ENCODE peak calls at places on chromosomes 7 and 10, in nine cellular contexts. One of them, this sample, is unnamed.

GRCh38 chr10:36766921-36767320 is 358.5 kb upstream of the ANKRD30A start:
- DNase-seq in upper lobe of right lung: no peak
- DNase-seq in dorsolateral prefrontal cortex: no peak
- DNase-seq in GM23338: no peak
- DNase-seq in uterus: no peak
- DNase-seq in cardiac fibroblast: no peak
- DNase-seq in AG04450: no peak
- DNase-seq in cardiac muscle cell: no peak
- DNase-seq in coronary artery: no peak
- DNase-seq in this sample: no peak

GRCh38 chr7:43038229-43038628 is 74.2 kb upstream of the HECW1 start:
- DNase-seq in AG04450: peak; percentile 8
- DNase-seq in cardiac fibroblast: peak; percentile 67
- DNase-seq in cardiac muscle cell: peak; percentile 84
- DNase-seq in coronary artery: no peak
- DNase-seq in GM23338: no peak
- DNase-seq in dorsolateral prefrontal cortex: no peak
- DNase-seq in uterus: no peak
- DNase-seq in upper lobe of right lung: no peak
- DNase-seq in this sample: peak; percentile 70

GRCh38 chr7:152354061-152354460 is 81.7 kb downstream of the KMT2C start:
- DNase-seq in cardiac muscle cell: peak; percentile 38
- DNase-seq in dorsolateral prefrontal cortex: no peak
- DNase-seq in uterus: no peak
- DNase-seq in cardiac fibroblast: peak; percentile 61
- DNase-seq in upper lobe of right lung: no peak
- DNase-seq in AG04450: peak; percentile 27
- DNase-seq in GM23338: no peak
- DNase-seq in coronary artery: no peak
- DNase-seq in this sample: peak; percentile 49

GRCh38 chr7:893686-894085 is 17.3 kb downstream of the GET4 start:
- DNase-seq in dorsolateral prefrontal cortex: no peak
- DNase-seq in GM23338: no peak
- DNase-seq in cardiac muscle cell: no peak
- DNase-seq in uterus: no peak
- DNase-seq in cardiac fibroblast: no peak
- DNase-seq in upper lobe of right lung: no peak
- DNase-seq in AG04450: no peak
- DNase-seq in coronary artery: no peak
- DNase-seq in this sample: no peak

GRCh38 chr10:120415709-120416330 is 41.2 kb upstream of the PLPP4 start:
- DNase-seq in coronary artery: no peak
- DNase-seq in AG04450: no peak
- DNase-seq in dorsolateral prefrontal cortex: no peak
- DNase-seq in uterus: no peak
- DNase-seq in GM23338: no peak
- DNase-seq in cardiac fibroblast: peak; percentile 60
- DNase-seq in cardiac muscle cell: peak; percentile 58
- DNase-seq in upper lobe of right lung: no peak
- DNase-seq in this sample: peak; percentile 96

GRCh38 chr10:132972149-132972985 is 30.0 kb upstream of the CFAP46 start:
- DNase-seq in cardiac muscle cell: no peak
- DNase-seq in cardiac fibroblast: no peak
- DNase-seq in uterus: peak; percentile 8
- DNase-seq in coronary artery: no peak
- DNase-seq in dorsolateral prefrontal cortex: peak; percentile 20
- DNase-seq in upper lobe of right lung: peak; percentile 45
- DNase-seq in GM23338: no peak
- DNase-seq in AG04450: no peak
- DNase-seq in this sample: no peak

GRCh38 chr10:17756557-17757208 is 4.7 kb downstream of the TMEM236 start:
- DNase-seq in upper lobe of right lung: no peak
- DNase-seq in cardiac fibroblast: peak; percentile 14
- DNase-seq in dorsolateral prefrontal cortex: no peak
- DNase-seq in cardiac muscle cell: peak; percentile 17
- DNase-seq in GM23338: no peak
- DNase-seq in uterus: no peak
- DNase-seq in AG04450: no peak
- DNase-seq in coronary artery: no peak
- DNase-seq in this sample: no peak

GRCh38 chr7:155602156-155602555 is 42.3 kb upstream of the RBM33 start:
- DNase-seq in cardiac fibroblast: no peak
- DNase-seq in coronary artery: no peak
- DNase-seq in upper lobe of right lung: no peak
- DNase-seq in cardiac muscle cell: no peak
- DNase-seq in GM23338: no peak
- DNase-seq in uterus: no peak
- DNase-seq in AG04450: no peak
- DNase-seq in dorsolateral prefrontal cortex: no peak
- DNase-seq in this sample: no peak

GRCh38 chr7:50676754-50677153 is 105.9 kb downstream of the GRB10 start:
- DNase-seq in cardiac fibroblast: no peak
- DNase-seq in dorsolateral prefrontal cortex: peak; percentile 59
- DNase-seq in AG04450: no peak
- DNase-seq in coronary artery: no peak
- DNase-seq in upper lobe of right lung: no peak
- DNase-seq in uterus: no peak
- DNase-seq in cardiac muscle cell: no peak
- DNase-seq in GM23338: no peak
- DNase-seq in this sample: no peak

GRCh38 chr7:50681451-50682045 is 101.1 kb downstream of the GRB10 start:
- DNase-seq in cardiac muscle cell: no peak
- DNase-seq in AG04450: no peak
- DNase-seq in uterus: no peak
- DNase-seq in coronary artery: no peak
- DNase-seq in upper lobe of right lung: no peak
- DNase-seq in cardiac fibroblast: no peak
- DNase-seq in dorsolateral prefrontal cortex: no peak
- DNase-seq in GM23338: no peak
- DNase-seq in this sample: no peak

GRCh38 chr7:50677279-50677996 is 105.3 kb downstream of the GRB10 start:
- DNase-seq in dorsolateral prefrontal cortex: no peak
- DNase-seq in upper lobe of right lung: no peak
- DNase-seq in cardiac fibroblast: no peak
- DNase-seq in GM23338: no peak
- DNase-seq in AG04450: no peak
- DNase-seq in uterus: no peak
- DNase-seq in cardiac muscle cell: no peak
- DNase-seq in coronary artery: no peak
- DNase-seq in this sample: no peak

GRCh38 chr7:50678586-50678985 is 104.1 kb downstream of the GRB10 start:
- DNase-seq in cardiac fibroblast: no peak
- DNase-seq in upper lobe of right lung: no peak
- DNase-seq in coronary artery: no peak
- DNase-seq in cardiac muscle cell: no peak
- DNase-seq in AG04450: no peak
- DNase-seq in dorsolateral prefrontal cortex: no peak
- DNase-seq in GM23338: no peak
- DNase-seq in uterus: no peak
- DNase-seq in this sample: no peak

DNA sequence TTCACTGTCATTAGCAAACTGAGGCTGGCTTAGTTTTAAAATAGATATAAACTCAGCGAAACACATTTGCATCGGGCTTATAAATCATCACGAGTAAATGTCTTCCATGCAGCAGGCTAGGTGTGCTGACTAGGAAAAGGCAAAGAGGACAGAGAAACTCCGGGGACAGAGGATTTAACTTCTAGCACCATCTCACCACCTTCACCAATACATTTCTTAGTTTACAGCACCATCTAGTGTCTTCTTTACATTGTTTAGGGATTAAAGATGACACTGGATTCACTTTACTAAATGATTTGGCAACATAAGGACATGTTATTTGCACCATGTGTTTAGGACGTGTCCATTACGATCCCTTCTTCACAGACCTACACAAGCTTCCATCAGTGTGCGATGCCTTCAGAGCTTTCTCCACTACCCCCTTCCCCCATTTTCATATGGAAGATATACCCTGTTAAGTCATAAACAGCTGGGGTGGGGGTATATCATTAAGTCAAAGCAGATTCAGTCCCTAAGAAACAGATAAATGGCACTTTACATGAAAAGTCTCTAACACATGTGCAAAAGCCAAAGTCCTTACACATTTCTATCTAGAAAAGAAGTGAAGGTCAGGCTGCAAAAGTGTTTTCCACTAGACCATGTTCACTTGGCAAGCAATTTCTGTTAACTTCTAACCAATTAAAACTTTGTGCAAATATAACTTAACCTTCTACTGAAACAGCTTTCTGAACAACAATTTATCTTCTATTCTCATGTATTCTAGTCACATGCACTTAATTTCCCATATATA is 103.3 kb downstream of the GRB10 start:
- DNase-seq in AG04450: no peak
- DNase-seq in uterus: no peak
- DNase-seq in upper lobe of right lung: no peak
- DNase-seq in coronary artery: no peak
- DNase-seq in GM23338: peak; percentile 53
- DNase-seq in dorsolateral prefrontal cortex: no peak
- DNase-seq in cardiac fibroblast: peak; percentile 69
- DNase-seq in cardiac muscle cell: peak; percentile 71
- DNase-seq in this sample: peak; percentile 45
- TF ChIP-seq CTCF in AG04450: peak; percentile 40
- TF ChIP-seq CTCF in uterus: peak; percentile 35
- TF ChIP-seq CTCF in upper lobe of right lung: peak; percentile 34
- TF ChIP-seq CTCF in coronary artery: no peak
- TF ChIP-seq CTCF in GM23338: peak; percentile 54
- TF ChIP-seq CTCF in dorsolateral prefrontal cortex: peak; percentile 58
- TF ChIP-seq CTCF in cardiac fibroblast: peak; percentile 15
- TF ChIP-seq CTCF in cardiac muscle cell: peak; percentile 27
- TF ChIP-seq CTCF in this sample: no peak

DNA sequence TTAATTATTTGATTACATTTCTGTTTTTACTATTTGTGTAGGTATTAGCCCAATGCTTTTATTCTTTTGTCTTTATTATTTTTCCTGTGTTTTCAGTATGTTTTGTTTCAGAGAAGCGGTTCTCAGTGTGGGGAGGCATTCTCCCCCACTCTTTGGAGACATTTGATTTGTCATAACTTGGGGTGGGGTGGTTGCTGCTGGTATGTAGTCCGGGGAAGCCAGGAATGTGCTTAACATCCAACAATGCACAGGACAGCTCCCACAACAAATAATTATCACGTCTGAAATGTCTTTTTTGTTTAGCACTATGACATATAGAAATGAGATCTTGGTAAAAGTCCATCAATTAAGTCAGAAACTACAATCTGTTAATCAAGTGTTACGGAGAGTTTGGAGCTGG is 113.5 kb downstream of the LRMDA start:
- DNase-seq in coronary artery: no peak
- DNase-seq in GM23338: no peak
- DNase-seq in AG04450: no peak
- DNase-seq in cardiac fibroblast: peak; percentile 43
- DNase-seq in dorsolateral prefrontal cortex: no peak
- DNase-seq in upper lobe of right lung: no peak
- DNase-seq in cardiac muscle cell: peak; percentile 56
- DNase-seq in uterus: no peak
- DNase-seq in this sample: no peak
- H3K4me3 ChIP-seq in coronary artery: no peak overlapping the region
- H3K4me3 ChIP-seq in GM23338: no peak overlapping the region
- H3K4me3 ChIP-seq in AG04450: no peak overlapping the region
- H3K4me3 ChIP-seq in cardiac fibroblast: no peak overlapping the region
- H3K4me3 ChIP-seq in dorsolateral prefrontal cortex: no peak overlapping the region
- H3K4me3 ChIP-seq in upper lobe of right lung: no peak overlapping the region
- H3K4me3 ChIP-seq in cardiac muscle cell: no peak overlapping the region
- H3K4me3 ChIP-seq in uterus: no peak overlapping the region
- H3K4me3 ChIP-seq in this sample: no peak overlapping the region

DNA sequence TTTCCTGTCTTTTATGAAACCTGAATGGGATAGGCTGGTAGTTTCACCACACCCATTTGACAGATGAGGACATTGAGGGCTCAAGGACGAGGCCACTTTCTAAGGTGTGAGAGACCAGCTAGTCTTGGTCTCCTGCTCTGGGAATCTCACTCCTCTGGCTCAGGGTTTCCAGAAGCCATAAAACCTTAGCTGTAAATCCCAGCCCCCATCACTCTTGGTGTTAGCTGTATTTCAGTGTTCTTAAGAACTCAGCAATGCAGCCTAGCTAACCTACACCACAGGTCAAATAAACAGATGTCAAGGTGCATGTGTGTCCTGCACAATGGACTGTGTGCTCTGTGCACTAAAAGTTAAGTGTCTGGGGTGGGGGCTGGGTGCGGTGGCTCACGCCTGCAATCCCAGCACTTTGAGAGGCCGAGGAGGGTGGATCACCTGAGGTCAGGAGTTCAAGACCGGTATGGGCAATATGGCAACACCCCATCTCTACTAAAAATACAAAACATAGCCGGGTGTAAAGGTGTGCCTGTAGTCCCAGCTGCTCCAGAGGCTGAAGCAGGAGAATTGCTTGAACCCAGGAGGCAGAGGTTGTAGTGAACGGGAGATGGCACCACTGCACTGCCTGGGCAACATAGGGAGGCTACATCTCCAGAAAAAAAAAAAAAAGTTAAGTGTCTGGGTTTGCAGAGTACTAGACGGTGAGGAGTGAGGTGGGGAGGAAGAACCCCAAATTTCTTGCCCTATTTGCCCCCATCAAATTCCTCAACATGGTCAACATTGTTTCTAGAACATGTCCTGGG is 547 bp upstream of the EPO start:
- DNase-seq in dorsolateral prefrontal cortex: no peak
- DNase-seq in coronary artery: no peak
- DNase-seq in cardiac fibroblast: peak; percentile 50
- DNase-seq in GM23338: no peak
- DNase-seq in uterus: no peak
- DNase-seq in cardiac muscle cell: peak; percentile 38
- DNase-seq in upper lobe of right lung: no peak
- DNase-seq in AG04450: peak; percentile 11
- DNase-seq in this sample: peak; percentile 44
- TF ChIP-seq CTCF in dorsolateral prefrontal cortex: no peak
- TF ChIP-seq CTCF in coronary artery: no peak
- TF ChIP-seq CTCF in cardiac fibroblast: peak; percentile 35
- TF ChIP-seq CTCF in GM23338: peak; percentile 50
- TF ChIP-seq CTCF in uterus: peak; percentile 56
- TF ChIP-seq CTCF in cardiac muscle cell: peak; percentile 28
- TF ChIP-seq CTCF in upper lobe of right lung: no peak
- TF ChIP-seq CTCF in AG04450: peak; percentile 49
- TF ChIP-seq CTCF in this sample: peak; percentile 62

GRCh38 chr10:71394926-71395562 is 1.7 kb upstream of the CDH23 start:
- DNase-seq in AG04450: no peak
- DNase-seq in cardiac muscle cell: no peak
- DNase-seq in upper lobe of right lung: peak; percentile 34
- DNase-seq in dorsolateral prefrontal cortex: no peak
- DNase-seq in coronary artery: peak; percentile 56
- DNase-seq in GM23338: no peak
- DNase-seq in cardiac fibroblast: no peak
- DNase-seq in uterus: no peak
- DNase-seq in this sample: no peak

GRCh38 chr10:71397340-71398212 is 856 bp downstream of the CDH23 start:
- DNase-seq in cardiac fibroblast: no peak
- DNase-seq in dorsolateral prefrontal cortex: no peak
- DNase-seq in GM23338: peak; percentile 72
- DNase-seq in uterus: peak; percentile 27
- DNase-seq in upper lobe of right lung: peak; percentile 63
- DNase-seq in AG04450: no peak
- DNase-seq in cardiac muscle cell: no peak
- DNase-seq in coronary artery: peak; percentile 68
- DNase-seq in this sample: no peak

GRCh38 chr10:71395621-71396020 is 1.1 kb upstream of the CDH23 start:
- DNase-seq in AG04450: no peak
- DNase-seq in upper lobe of right lung: no peak
- DNase-seq in cardiac muscle cell: no peak
- DNase-seq in dorsolateral prefrontal cortex: no peak
- DNase-seq in coronary artery: peak; percentile 8
- DNase-seq in cardiac fibroblast: no peak
- DNase-seq in uterus: no peak
- DNase-seq in GM23338: no peak
- DNase-seq in this sample: no peak

GRCh38 chr10:71396714-71397339 is at the start of gene CDH23:
- DNase-seq in dorsolateral prefrontal cortex: no peak
- DNase-seq in uterus: peak; percentile 72
- DNase-seq in cardiac muscle cell: peak; percentile 11
- DNase-seq in coronary artery: peak; percentile 69
- DNase-seq in cardiac fibroblast: no peak
- DNase-seq in upper lobe of right lung: peak; percentile 74
- DNase-seq in GM23338: peak; percentile 78
- DNase-seq in AG04450: no peak
- DNase-seq in this sample: no peak

GRCh38 chr10:71396084-71396713 is 521 bp upstream of the CDH23 start:
- DNase-seq in GM23338: peak; percentile 91
- DNase-seq in coronary artery: peak; percentile 72
- DNase-seq in cardiac fibroblast: peak; percentile 2
- DNase-seq in cardiac muscle cell: peak; percentile 35
- DNase-seq in upper lobe of right lung: peak; percentile 68
- DNase-seq in uterus: peak; percentile 74
- DNase-seq in AG04450: no peak
- DNase-seq in dorsolateral prefrontal cortex: no peak
- DNase-seq in this sample: peak; percentile 11
- H3K4me3 ChIP-seq in GM23338: peak overlapping the region; percentile 75
- H3K4me3 ChIP-seq in coronary artery: peak overlapping the region; percentile 77
- H3K4me3 ChIP-seq in cardiac fibroblast: no peak overlapping the region
- H3K4me3 ChIP-seq in cardiac muscle cell: peak overlapping the region; percentile 44
- H3K4me3 ChIP-seq in upper lobe of right lung: peak overlapping the region; percentile 50
- H3K4me3 ChIP-seq in uterus: peak overlapping the region; percentile 37
- H3K4me3 ChIP-seq in AG04450: no peak overlapping the region
- H3K4me3 ChIP-seq in dorsolateral prefrontal cortex: peak overlapping the region; percentile 42
- H3K4me3 ChIP-seq in this sample: no peak overlapping the region

This sample was measured in astrocyte of the spinal cord.